ENCODE peak calls at places on chromosomes 5 and 9, in seven cellular contexts. L is ovary, V is esophagus squamous epithelium, P is dorsolateral prefrontal cortex, K is WTC11, M is fibroblast of lung, R is HFF-Myc. D is an unnamed sample.

GRCh38 chr5:159905496-159905895 is 10.8 kb upstream of the ADRA1B start:
- DNase-seq in L (no peak), V (no peak), P (no peak), K (no peak), M (peak), R (no peak), D (peak)

GRCh38 chr9:131046093-131046380 is 37.1 kb downstream of the LAMC3 start:
- DNase-seq in L (no peak), V (no peak), P (no peak), K (no peak), M (no peak), R (no peak), D (no peak)

GRCh38 chr5:55634204-55634785 is 77.8 kb downstream of the SLC38A9 start:
- DNase-seq in L (peak), V (no peak), P (no peak), K (no peak), M (peak), R (no peak), D (no peak)

GRCh38 chr5:141084487-141084989 is 9.9 kb upstream of the PCDHB2 start:
- DNase-seq in L (peak), V (no peak), P (no peak), K (peak), M (peak), R (no peak), D (peak)

GRCh38 chr5:76978869-76979268 is 26.0 kb downstream of the CRHBP start:
- DNase-seq in L (no peak), V (no peak), P (no peak), K (no peak), M (no peak), R (no peak), D (no peak)

GRCh38 chr9:16133556-16134227 is 580.8 kb downstream of the CCDC171 start:
- DNase-seq in L (peak), V (no peak), P (no peak), K (peak), M (peak), R (no peak), D (peak)

GRCh38 chr9:35645736-35646582 is 4.8 kb downstream of the SIT1 start:
- DNase-seq in L (no peak), V (no peak), P (no peak), K (peak), M (no peak), R (no peak), D (no peak)

GRCh38 chr5:157457391-157457790 is 2.6 kb upstream of the NIPAL4 start:
- DNase-seq in L (no peak), V (no peak), P (no peak), K (no peak), M (no peak), R (no peak), D (no peak)

GRCh38 chr9:20238921-20239320 is 383.4 kb downstream of the MLLT3 start:
- DNase-seq in L (no peak), V (no peak), P (no peak), K (no peak), M (peak), R (no peak), D (no peak)

GRCh38 chr5:96117863-96118651 is 156.4 kb upstream of the ELL2 start:
- DNase-seq in L (no peak), V (no peak), P (no peak), K (no peak), M (no peak), R (no peak), D (no peak)

GRCh38 chr5:74141053-74141452 is 499.5 kb downstream of the ENC1 start:
- DNase-seq in L (no peak), V (no peak), P (no peak), K (no peak), M (no peak), R (no peak), D (no peak)

GRCh38 chr5:95647331-95647659 is 718 bp downstream of the RFESD start:
- DNase-seq in L (no peak), V (no peak), P (no peak), K (no peak), M (peak), R (no peak), D (no peak)

GRCh38 chr9:25716220-25716872 is 38.1 kb upstream of the TUSC1 start:
- DNase-seq in L (no peak), V (no peak), P (no peak), K (peak), M (peak), R (peak), D (peak)

GRCh38 chr5:111278824-111279504 is 54.8 kb downstream of the CAMK4 start:
- DNase-seq in L (no peak), V (no peak), P (peak), K (peak), M (peak), R (peak), D (no peak)

GRCh38 chr9:93240891-93241334 is 57.0 kb downstream of the WNK2 start:
- DNase-seq in L (no peak), V (no peak), P (no peak), K (no peak), M (no peak), R (no peak), D (no peak)

GRCh38 chr5:55463613-55464012 is 71.2 kb downstream of the PLPP1 start:
- DNase-seq in L (no peak), V (no peak), P (no peak), K (no peak), M (no peak), R (no peak), D (no peak)

DNA sequence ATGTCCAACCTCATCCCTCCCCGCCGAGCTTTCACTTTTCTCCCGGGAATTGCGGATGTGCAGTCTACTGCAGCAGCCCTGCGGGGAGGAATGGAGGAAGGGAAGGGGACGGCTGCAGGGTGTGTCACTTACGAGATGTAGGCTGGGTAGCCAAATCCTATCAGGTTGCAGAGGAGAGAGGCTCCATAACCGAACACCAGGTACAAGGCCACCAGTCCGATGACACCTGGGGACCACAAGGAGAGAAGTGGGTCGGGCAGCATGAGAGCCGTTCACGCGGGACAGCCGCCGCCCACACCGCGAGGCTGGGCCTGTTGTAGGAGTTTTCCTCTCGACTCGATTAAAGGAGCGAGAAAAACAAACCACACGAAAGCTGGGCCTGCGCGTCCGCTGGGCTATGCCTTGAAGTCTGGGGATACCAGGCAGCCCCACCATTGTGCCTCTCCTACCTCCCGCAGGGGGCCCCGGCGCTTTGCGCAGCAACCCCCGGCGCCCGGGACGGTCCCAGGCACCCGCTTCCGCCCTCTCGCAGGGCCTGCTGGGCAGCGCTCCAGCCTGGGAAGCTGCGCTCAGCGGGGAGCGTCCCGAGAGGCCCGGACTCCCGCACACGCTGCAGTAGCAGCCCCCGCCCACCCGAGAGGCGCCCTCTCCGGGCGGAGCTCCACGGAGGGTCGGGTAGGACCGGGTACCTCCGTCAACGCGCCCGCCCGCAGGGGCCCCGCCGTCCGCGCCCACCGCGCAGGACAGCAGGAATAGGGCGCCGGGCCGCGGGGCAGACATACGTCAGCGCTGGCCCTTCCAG is 795 bp downstream of the REEP5 start:
- DNase-seq in L (peak), V (no peak), P (peak), K (peak), M (peak), R (no peak), D (no peak)
- TF ChIP-seq CTCF in L (no peak), V (no peak), P (no peak), K (no peak), M (no peak), R (no peak), D (no peak)

GRCh38 chr9:37694355-37694754 is 43.6 kb downstream of the FRMPD1 start:
- DNase-seq in L (no peak), V (no peak), P (no peak), K (no peak), M (no peak), R (no peak), D (no peak)

GRCh38 chr9:37692622-37693221 is 42.0 kb downstream of the FRMPD1 start:
- DNase-seq in L (no peak), V (no peak), P (no peak), K (no peak), M (no peak), R (no peak), D (no peak)

GRCh38 chr9:37693265-37693664 is 42.5 kb downstream of the FRMPD1 start:
- DNase-seq in L (no peak), V (no peak), P (no peak), K (no peak), M (peak), R (peak), D (no peak)
- TF ChIP-seq CTCF in L (no peak), V (no peak), P (no peak), K (no peak), M (no peak), R (no peak), D (no peak)

GRCh38 chr5:168420461-168420860 is 65.8 kb upstream of the RARS1 start:
- DNase-seq in L (no peak), V (no peak), P (no peak), K (no peak), M (no peak), R (no peak), D (no peak)

GRCh38 chr5:168423971-168424370 is 62.3 kb upstream of the RARS1 start:
- DNase-seq in L (no peak), V (no peak), P (no peak), K (no peak), M (no peak), R (no peak), D (no peak)

GRCh38 chr5:168424506-168425298 is 61.6 kb upstream of the RARS1 start:
- DNase-seq in L (no peak), V (no peak), P (no peak), K (no peak), M (peak), R (no peak), D (no peak)

GRCh38 chr5:168423478-168423877 is 62.8 kb upstream of the RARS1 start:
- DNase-seq in L (no peak), V (no peak), P (no peak), K (no peak), M (no peak), R (no peak), D (no peak)

GRCh38 chr5:168422431-168422830 is 63.8 kb upstream of the RARS1 start:
- DNase-seq in L (no peak), V (no peak), P (no peak), K (no peak), M (no peak), R (no peak), D (no peak)
- TF ChIP-seq CTCF in L (no peak), V (no peak), P (no peak), K (no peak), M (peak), R (no peak), D (peak)

DNA sequence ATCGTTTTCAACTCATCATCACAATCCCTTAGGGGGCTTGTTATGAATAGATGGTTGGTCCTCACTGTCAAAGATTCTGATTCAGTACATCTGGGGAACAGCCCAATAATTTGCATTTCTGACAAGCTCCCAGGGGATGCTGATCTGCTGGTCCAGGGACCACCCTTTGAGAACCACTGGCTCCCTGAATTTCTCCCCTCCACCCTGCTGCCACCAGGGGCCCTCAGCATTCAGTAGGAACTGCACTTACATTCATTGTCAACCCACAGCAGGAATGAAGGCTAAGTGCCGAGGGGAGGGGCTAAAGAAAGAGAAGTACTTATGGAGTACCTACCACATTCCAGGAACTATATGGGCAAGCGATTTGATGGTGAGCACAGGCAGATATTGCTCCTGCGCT is 85.9 kb downstream of the BOD1 start:
- DNase-seq in L (no peak), V (no peak), P (no peak), K (peak), M (no peak), R (no peak), D (no peak)
- TF ChIP-seq CTCF in L (no peak), V (no peak), P (peak), K (peak), M (no peak), R (peak), D (no peak)

DNA sequence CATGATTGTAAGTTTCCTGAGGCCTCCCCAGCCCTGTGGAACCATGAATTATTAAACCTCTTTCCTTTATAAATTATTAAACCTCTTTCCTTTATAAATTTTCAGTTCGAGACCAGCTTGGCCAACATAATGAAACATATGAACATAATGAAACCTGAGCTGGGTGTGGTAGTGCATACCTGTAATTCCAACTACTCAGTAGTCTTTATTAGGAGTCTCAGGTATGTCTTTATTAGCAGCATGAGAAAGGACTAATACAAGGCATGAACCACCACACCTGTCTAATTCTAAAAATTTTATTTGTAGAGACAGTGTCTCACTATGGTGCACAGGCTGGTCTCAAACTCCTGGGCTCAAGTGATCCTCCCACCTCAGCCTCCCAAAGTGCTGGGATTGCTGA is 27.1 kb downstream of the NIM1K start:
- DNase-seq in L (no peak), V (no peak), P (no peak), K (no peak), M (no peak), R (no peak), D (no peak)
- TF ChIP-seq CTCF in L (no peak), V (no peak), P (no peak), K (no peak), M (no peak), R (no peak), D (no peak)

GRCh38 chr5:94397508-94397907 is 220.9 kb downstream of the KIAA0825 start:
- DNase-seq in L (no peak), V (no peak), P (no peak), K (no peak), M (no peak), R (no peak), D (no peak)
- TF ChIP-seq CTCF in L (no peak), V (no peak), P (no peak), K (no peak), M (no peak), R (peak), D (no peak)

DNA sequence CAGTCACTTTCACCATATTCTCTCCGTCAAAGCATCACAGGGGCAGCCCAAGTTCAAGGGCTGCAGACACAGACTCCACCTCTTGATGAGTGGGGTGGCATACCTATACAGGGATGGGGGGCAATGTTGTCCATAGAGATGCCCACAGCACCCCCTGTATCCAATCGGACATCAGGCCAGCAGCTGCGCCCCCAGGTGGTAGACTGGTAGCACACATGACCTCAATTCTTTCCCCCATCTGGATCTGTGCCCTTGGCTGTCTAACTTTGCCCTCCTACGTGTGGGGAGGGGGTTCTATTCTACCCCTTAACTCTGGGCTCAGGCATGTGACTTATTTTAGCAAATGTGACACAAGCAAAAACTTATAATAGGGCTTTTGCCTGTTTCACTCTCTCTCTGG is 84.0 kb upstream of the SLC25A48 start:
- DNase-seq in L (no peak), V (no peak), P (no peak), K (peak), M (no peak), R (no peak), D (no peak)
- TF ChIP-seq CTCF in L (no peak), V (no peak), P (no peak), K (no peak), M (no peak), R (peak), D (no peak)

DNA sequence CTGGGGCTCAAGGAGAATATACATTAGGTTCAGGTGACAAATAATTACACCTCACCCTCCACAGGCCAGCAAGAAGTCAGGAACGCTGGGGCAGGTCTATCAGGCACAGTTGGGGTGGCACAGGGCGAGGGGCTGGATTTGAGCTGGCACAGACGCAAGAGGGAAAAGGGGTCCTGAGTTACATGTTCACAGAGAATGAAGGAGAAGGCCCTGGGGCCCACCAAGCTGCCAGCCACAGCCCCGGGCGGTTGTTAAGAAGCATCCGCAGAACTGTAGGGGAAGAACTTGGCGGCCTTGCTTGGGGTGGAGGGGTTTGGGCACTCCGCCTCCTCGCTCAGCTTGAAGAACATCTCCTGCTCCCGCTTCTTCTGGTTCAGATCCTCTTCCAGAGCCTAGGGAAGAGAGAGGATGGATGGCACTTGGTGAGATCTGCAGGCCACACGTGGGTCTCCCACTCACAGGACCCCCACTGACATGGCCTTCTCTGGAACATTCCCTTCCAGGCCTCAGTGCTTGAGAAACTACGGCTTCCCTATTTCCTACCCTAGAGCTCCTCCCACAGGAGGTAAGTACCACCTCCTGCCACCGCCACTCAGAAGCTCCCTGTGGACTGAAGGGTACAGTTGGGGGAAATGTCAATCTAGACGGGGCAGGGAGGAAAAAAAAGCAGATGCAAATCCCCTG is 38.3 kb upstream of the FBXW11 start:
- DNase-seq in L (no peak), V (no peak), P (no peak), K (no peak), M (no peak), R (no peak), D (no peak)
- TF ChIP-seq CTCF in L (no peak), V (no peak), P (no peak), K (peak), M (no peak), R (no peak), D (no peak)

GRCh38 chr5:142521706-142522105 is 164.2 kb downstream of the FGF1 start:
- DNase-seq in L (no peak), V (no peak), P (no peak), K (no peak), M (no peak), R (no peak), D (no peak)
- TF ChIP-seq CTCF in L (no peak), V (no peak), P (no peak), K (no peak), M (no peak), R (no peak), D (no peak)

GRCh38 chr5:127878174-127878750 is 175.1 kb downstream of the CCDC192 start:
- DNase-seq in L (no peak), V (no peak), P (no peak), K (peak), M (peak), R (peak), D (no peak)

GRCh38 chr5:127872494-127872893 is 169.3 kb downstream of the CCDC192 start:
- DNase-seq in L (no peak), V (no peak), P (no peak), K (no peak), M (no peak), R (no peak), D (no peak)

GRCh38 chr5:127871448-127872153 is 168.4 kb downstream of the CCDC192 start:
- DNase-seq in L (no peak), V (no peak), P (no peak), K (no peak), M (no peak), R (no peak), D (no peak)

GRCh38 chr5:127876384-127876783 is 173.2 kb downstream of the CCDC192 start:
- DNase-seq in L (no peak), V (no peak), P (no peak), K (no peak), M (no peak), R (no peak), D (peak)

DNA sequence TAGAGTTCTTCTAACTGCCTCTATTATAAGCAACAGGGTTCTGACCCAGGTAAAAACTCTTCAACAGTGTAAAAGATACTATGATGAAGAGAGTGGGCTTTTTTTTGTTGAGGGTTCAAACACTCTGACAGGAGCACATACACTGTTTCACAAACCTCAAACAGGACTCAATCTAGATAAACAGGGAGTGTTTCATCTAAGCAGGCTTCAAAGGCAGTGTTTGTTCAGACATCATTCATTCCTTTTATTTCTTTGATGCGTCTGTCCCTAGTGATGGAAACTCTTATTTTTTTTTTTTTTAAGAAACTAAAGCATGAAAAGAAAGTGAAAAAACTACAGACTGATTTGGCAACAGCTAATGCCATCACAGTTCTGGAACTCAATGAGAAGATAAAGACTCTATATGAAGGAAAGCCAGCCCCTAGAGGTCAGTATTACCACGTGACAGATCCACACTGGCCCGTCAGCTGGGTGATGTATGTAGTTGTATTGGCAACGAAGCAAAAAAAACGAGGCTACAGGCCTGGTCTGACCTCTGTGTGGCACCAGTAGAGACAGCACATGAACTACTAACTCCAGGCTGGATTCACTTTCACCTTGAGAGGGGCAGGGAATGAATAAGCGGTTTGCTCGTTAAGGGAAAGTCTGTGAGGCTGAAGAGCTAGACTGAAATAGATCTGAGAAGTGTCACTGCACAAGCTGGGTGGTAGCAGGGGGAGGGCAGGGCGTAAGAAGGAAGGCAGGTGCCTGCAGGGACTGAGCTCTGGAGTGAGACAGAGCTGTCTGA is 172.2 kb downstream of the CCDC192 start:
- DNase-seq in L (no peak), V (no peak), P (peak), K (peak), M (peak), R (peak), D (peak)
- TF ChIP-seq CTCF in L (no peak), V (peak), P (peak), K (no peak), M (peak), R (peak), D (peak)

D was measured in kidney epithelial cell.